ENCODE peak calls at places on chromosomes 1 and 21, in nine cellular contexts. L is body of pancreas, Z is ovary, Y is heart left ventricle, Q is A549, A is stomach, W is transverse colon, G is HCT116, M is uterus. J is an unnamed sample.

GRCh38 chr1:85579619-85580018 is 942 bp upstream of the CCN1 start:
- DNase-seq in L (peak), Z (peak), Y (peak), Q (peak), A (no peak), W (no peak), G (no peak), M (peak), J (peak)

GRCh38 chr1:82348487-82348886 is 547.8 kb downstream of the ADGRL2 start:
- DNase-seq in L (no peak), Z (no peak), Y (no peak), Q (no peak), A (no peak), W (no peak), G (no peak), M (no peak), J (no peak)

GRCh38 chr1:195530961-195531360 is 1077.3 kb downstream of the KCNT2 start:
- DNase-seq in L (no peak), Z (no peak), Y (no peak), Q (no peak), A (no peak), W (no peak), G (no peak), M (no peak), J (no peak)

GRCh38 chr1:204188959-204189639 is 7.2 kb downstream of the KISS1 start:
- DNase-seq in L (no peak), Z (no peak), Y (no peak), Q (no peak), A (no peak), W (no peak), G (no peak), M (no peak), J (no peak)

GRCh38 chr1:211788626-211789025 is 41.9 kb downstream of the LPGAT1 start:
- DNase-seq in L (no peak), Z (no peak), Y (no peak), Q (no peak), A (no peak), W (no peak), G (no peak), M (no peak), J (no peak)

GRCh38 chr1:67889940-67890567 is 56.8 kb upstream of the GNG12 start:
- DNase-seq in L (no peak), Z (no peak), Y (no peak), Q (peak), A (no peak), W (no peak), G (peak), M (no peak), J (no peak)

GRCh38 chr1:164644774-164645634 is 86.0 kb downstream of the PBX1 start:
- DNase-seq in L (no peak), Z (no peak), Y (no peak), Q (no peak), A (no peak), W (no peak), G (peak), M (no peak), J (no peak)

GRCh38 chr21:31180256-31181088 is 142.2 kb upstream of the KRTAP19-8 start:
- DNase-seq in L (no peak), Z (no peak), Y (no peak), Q (peak), A (no peak), W (no peak), G (peak), M (no peak), J (no peak)

GRCh38 chr1:31605908-31606427 is 11.5 kb upstream of the HCRTR1 start:
- DNase-seq in L (no peak), Z (no peak), Y (no peak), Q (no peak), A (peak), W (no peak), G (no peak), M (no peak), J (no peak)

GRCh38 chr21:30882907-30883597 is 1.7 kb upstream of the KRTAP11-1 start:
- DNase-seq in L (no peak), Z (no peak), Y (no peak), Q (no peak), A (no peak), W (no peak), G (no peak), M (no peak), J (no peak)

GRCh38 chr1:209375097-209375496 is 208.4 kb upstream of the CAMK1G start:
- DNase-seq in L (no peak), Z (no peak), Y (no peak), Q (no peak), A (no peak), W (no peak), G (no peak), M (no peak), J (no peak)

GRCh38 chr21:15242906-15243305 is 178.1 kb upstream of the NRIP1 start:
- DNase-seq in L (no peak), Z (no peak), Y (no peak), Q (no peak), A (no peak), W (no peak), G (no peak), M (no peak), J (no peak)

GRCh38 chr21:25500598-25500997 is 106.7 kb downstream of the MRPL39 start:
- DNase-seq in L (no peak), Z (no peak), Y (no peak), Q (no peak), A (no peak), W (no peak), G (no peak), M (no peak), J (no peak)
- TF ChIP-seq POLR2A in L (no peak), Z (no peak), Y (no peak), Q (no peak), A (no peak), W (no peak), G (no peak), M (no peak), J (no peak)

GRCh38 chr1:2049225-2049516 is 1.0 kb upstream of the PRKCZ start:
- DNase-seq in L (no peak), Z (no peak), Y (no peak), Q (no peak), A (no peak), W (no peak), G (no peak), M (no peak), J (no peak)
- H3K4me3 ChIP-seq in L (no peak), Z (no peak), Y (no peak), Q (peak), A (peak), W (no peak), G (peak), M (no peak), J (no peak)

DNA sequence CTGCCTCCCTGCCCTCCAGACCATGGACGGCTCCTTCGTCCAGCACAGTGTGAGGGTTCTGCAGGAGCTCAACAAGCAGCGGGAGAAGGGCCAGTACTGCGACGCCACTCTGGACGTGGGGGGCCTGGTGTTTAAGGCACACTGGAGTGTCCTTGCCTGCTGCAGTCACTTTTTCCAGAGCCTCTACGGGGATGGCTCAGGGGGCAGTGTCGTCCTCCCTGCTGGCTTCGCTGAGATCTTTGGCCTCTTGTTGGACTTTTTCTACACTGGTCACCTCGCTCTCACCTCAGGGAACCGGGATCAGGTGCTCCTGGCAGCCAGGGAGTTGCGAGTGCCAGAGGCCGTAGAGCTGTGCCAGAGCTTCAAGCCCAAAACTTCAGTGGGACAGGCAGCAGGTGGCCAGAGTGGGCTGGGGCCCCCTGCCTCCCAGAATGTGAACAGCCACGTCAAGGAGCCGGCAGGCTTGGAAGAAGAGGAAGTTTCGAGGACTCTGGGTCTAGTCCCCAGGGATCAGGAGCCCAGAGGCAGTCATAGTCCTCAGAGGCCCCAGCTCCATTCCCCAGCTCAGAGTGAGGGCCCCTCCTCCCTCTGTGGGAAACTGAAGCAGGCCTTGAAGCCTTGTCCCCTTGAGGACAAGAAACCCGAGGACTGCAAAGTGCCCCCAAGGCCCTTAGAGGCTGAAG is 935 bp downstream of the ZBTB48 start:
- DNase-seq in L (peak), Z (no peak), Y (no peak), Q (no peak), A (no peak), W (no peak), G (no peak), M (no peak), J (no peak)
- TF ChIP-seq CTCF in L (peak), Z (no peak), Y (no peak), Q (no peak), A (no peak), W (no peak), G (no peak), M (no peak), J (no peak)

GRCh38 chr1:17930635-17931034 is 175.5 kb downstream of the ACTL8 start:
- DNase-seq in L (no peak), Z (no peak), Y (peak), Q (no peak), A (no peak), W (no peak), G (no peak), M (no peak), J (no peak)
- TF ChIP-seq POLR2A in L (no peak), Z (no peak), Y (no peak), Q (no peak), A (no peak), W (no peak), G (no peak), M (no peak), J (no peak)